ENCODE peak calls at places on chromosome 6, in six cellular contexts. E is endothelial cell of umbilical vein, X is esophagus squamous epithelium, K is left ventricle myocardium inferior, Y is left lung, Z is cardiac muscle cell. U is an unnamed sample.

GRCh38 chr6:161073940-161074339 is 82.4 kb downstream of the MAP3K4 start:
- DNase-seq in Z (no peak), K (no peak), E (no peak), X (no peak), Y (no peak), U (no peak)

GRCh38 chr6:43052842-43053544 is 658 bp downstream of the CUL7 start:
- DNase-seq in Y (no peak), E (peak), Z (peak), K (no peak), X (no peak), U (peak)

GRCh38 chr6:125793280-125793679 is 2.5 kb downstream of the NCOA7 start:
- DNase-seq in Y (no peak), K (no peak), E (peak), X (no peak), Z (peak), U (no peak)

GRCh38 chr6:67814262-67814661 is 820.8 kb upstream of the ADGRB3 start:
- DNase-seq in X (no peak), Z (no peak), K (no peak), Y (no peak), E (no peak), U (no peak)

GRCh38 chr6:26299286-26300042 is 65.5 kb upstream of the BTN3A2 start:
- DNase-seq in K (no peak), E (no peak), X (no peak), Z (no peak), Y (no peak), U (no peak)

GRCh38 chr6:159842035-159842434 is 42.0 kb downstream of the PNLDC1 start:
- DNase-seq in Y (no peak), K (no peak), X (no peak), E (no peak), Z (peak), U (no peak)

GRCh38 chr6:42993445-42993844 is 9.1 kb downstream of the PPP2R5D start:
- DNase-seq in X (no peak), Y (no peak), E (no peak), K (no peak), Z (no peak), U (no peak)

GRCh38 chr6:52994789-52995078 is 350 bp downstream of the GSTA4 start:
- DNase-seq in Z (no peak), X (no peak), E (no peak), K (peak), Y (no peak), U (peak)

GRCh38 chr6:132218063-132218696 is 183.1 kb downstream of the MOXD1 start:
- DNase-seq in Z (peak), X (no peak), Y (no peak), K (no peak), E (peak), U (no peak)

GRCh38 chr6:35948725-35949124 is 27.8 kb upstream of the SRPK1 start:
- DNase-seq in K (no peak), Y (no peak), Z (peak), E (peak), X (no peak), U (no peak)

GRCh38 chr6:6834356-6835342 is 246.1 kb downstream of the LY86 start:
- DNase-seq in Z (no peak), E (no peak), Y (peak), K (no peak), X (no peak), U (no peak)

GRCh38 chr6:45685076-45685475 is 307.3 kb upstream of the SUPT3H start:
- DNase-seq in K (no peak), Z (no peak), Y (no peak), E (no peak), X (no peak), U (no peak)

GRCh38 chr6:138572200-138572875 is 73.0 kb upstream of the NHSL1 start:
- DNase-seq in X (no peak), E (peak), Z (peak), Y (peak), K (peak), U (peak)

GRCh38 chr6:141133346-141133745 is 999.4 kb upstream of the GJE1 start:
- DNase-seq in Z (no peak), E (no peak), K (no peak), X (no peak), Y (no peak), U (no peak)

DNA sequence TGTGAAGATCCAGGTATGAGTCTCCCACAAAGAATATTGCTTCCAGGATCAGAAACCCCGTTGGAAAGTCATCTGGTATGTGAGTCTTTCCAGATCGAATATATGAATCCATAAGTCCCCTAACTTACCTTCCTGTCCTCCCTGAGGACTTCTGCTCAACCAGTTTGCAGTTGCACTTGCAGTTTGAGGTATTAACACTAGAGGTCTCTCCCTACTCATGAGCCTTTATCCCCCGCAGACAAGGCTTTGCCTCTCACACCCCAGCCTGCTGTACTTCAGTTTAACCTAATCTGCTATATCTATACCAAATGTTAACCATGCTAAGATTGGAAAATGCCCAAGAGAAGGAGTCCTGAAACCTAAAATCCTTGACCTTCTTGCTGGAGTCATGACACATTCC is 135.3 kb upstream of the DEFB112 start:
- DNase-seq in X (no peak), Z (no peak), E (no peak), Y (no peak), K (no peak), U (no peak)
- TF ChIP-seq CTCF in X (no peak), Z (no peak), E (no peak), Y (no peak), K (no peak), U (no peak)

GRCh38 chr6:170297577-170298330 is 6.9 kb upstream of the DLL1 start:
- DNase-seq in E (no peak), Y (no peak), Z (no peak), X (no peak), K (no peak), U (peak)

GRCh38 chr6:170296746-170297576 is 6.1 kb upstream of the DLL1 start:
- DNase-seq in K (no peak), E (no peak), Y (no peak), Z (no peak), X (no peak), U (peak)

GRCh38 chr6:170294813-170295518 is 4.1 kb upstream of the DLL1 start:
- DNase-seq in Y (no peak), K (no peak), E (no peak), X (no peak), Z (no peak), U (no peak)

GRCh38 chr6:170295519-170296422 is 4.9 kb upstream of the DLL1 start:
- DNase-seq in K (no peak), Z (no peak), Y (no peak), E (peak), X (no peak), U (peak)

DNA sequence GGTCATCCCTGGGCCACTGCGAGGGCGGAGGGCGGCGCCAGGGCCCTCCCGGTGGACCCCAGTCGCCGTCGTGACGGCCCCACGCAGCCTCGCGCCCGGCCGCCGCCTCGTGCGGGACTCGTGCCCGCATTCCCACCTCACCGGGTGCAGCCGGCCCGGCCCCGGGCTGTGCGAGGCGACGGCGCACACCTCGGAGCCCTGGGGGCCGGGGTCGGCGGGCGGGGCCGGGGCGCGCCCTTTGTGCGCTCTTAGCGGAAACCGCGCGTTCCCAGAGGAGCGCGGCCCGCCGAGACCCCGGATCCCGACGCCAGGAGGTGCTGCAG is 5.5 kb upstream of the DLL1 start:
- DNase-seq in Y (no peak), Z (no peak), K (no peak), E (no peak), X (no peak), U (no peak)
- H3K4me3 ChIP-seq in Y (no peak), Z (peak), K (peak), E (no peak), X (peak), U (peak)

GRCh38 chr6:101397199-101397598 is 3.7 kb downstream of the GRIK2 start:
- DNase-seq in K (no peak), X (no peak), E (no peak), Z (peak), Y (no peak), U (no peak)
- TF ChIP-seq CTCF in K (no peak), X (no peak), E (no peak), Z (no peak), Y (no peak), U (no peak)

GRCh38 chr6:164401871-164402270 is 907.5 kb downstream of the C6orf118 start:
- DNase-seq in Z (no peak), E (no peak), X (no peak), K (no peak), Y (no peak), U (no peak)

GRCh38 chr6:164398647-164399046 is 910.8 kb downstream of the C6orf118 start:
- DNase-seq in K (no peak), X (no peak), Z (no peak), Y (no peak), E (peak), U (no peak)

DNA sequence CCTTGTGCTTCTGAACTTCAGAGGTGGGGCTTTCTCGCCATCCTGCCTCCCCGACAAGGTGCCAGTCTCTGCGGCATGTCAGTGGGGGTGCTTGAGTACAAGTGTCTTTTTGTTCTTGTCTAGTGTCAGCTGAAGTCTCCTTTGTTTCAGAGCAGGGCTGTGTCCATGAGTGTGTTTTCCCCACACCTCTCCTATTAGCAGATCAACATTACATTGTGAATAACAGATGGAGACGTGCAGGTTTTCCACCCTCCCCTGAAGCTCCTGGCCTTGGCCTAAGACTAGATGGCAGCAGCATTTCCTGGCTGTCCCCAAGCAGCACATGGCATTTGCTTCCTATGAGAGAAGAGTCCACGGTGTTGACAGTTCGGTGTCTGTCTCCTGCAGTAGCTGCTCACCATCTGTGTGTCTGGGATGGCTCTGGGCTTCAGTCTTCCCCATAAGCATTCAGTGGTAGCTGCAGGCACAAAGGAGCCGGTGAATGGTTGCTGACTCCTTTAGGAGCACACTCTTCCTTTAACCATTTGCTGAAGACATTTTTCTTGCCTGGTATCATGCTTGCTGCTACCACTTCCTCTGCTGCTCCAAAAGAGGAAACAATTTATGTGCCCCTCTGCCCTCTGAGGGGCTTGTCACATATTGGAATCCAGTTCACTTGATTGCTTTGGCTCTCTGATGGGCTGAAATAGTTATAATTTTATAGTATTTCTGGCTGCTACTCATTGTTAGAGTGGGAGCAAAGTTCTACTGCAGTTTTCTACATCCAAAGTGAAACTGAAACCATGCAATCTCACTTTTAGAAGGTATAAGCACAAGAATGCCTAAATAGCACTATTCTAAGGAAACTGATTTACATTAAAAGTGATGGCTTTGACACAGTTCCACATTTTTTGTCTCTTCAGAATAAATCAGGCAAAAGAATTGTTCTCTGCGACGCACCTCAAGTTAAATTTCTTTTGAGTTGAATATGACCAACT is 913.0 kb downstream of the C6orf118 start:
- DNase-seq in E (peak), Z (peak), K (no peak), Y (no peak), X (no peak), U (no peak)
- H3K4me3 ChIP-seq in E (peak), Z (no peak), K (peak), Y (no peak), X (no peak), U (no peak)

GRCh38 chr6:137040393-137040792 is 4.4 kb downstream of the IL20RA start:
- DNase-seq in K (no peak), X (no peak), Z (no peak), Y (no peak), E (no peak), U (no peak)
- TF ChIP-seq CTCF in K (no peak), X (no peak), Z (no peak), Y (no peak), E (no peak), U (no peak)

GRCh38 chr6:163408352-163408991 is 6.0 kb upstream of the QKI start:
- DNase-seq in Z (no peak), X (no peak), Y (no peak), E (no peak), K (no peak), U (no peak)

GRCh38 chr6:163404825-163405265 is 9.7 kb upstream of the QKI start:
- DNase-seq in Y (peak), E (peak), K (no peak), X (no peak), Z (peak), U (peak)

GRCh38 chr6:163406320-163406719 is 8.2 kb upstream of the QKI start:
- DNase-seq in E (no peak), K (no peak), X (no peak), Y (no peak), Z (no peak), U (no peak)

GRCh38 chr6:163406830-163407229 is 7.7 kb upstream of the QKI start:
- DNase-seq in Y (no peak), X (no peak), E (no peak), Z (no peak), K (no peak), U (no peak)

DNA sequence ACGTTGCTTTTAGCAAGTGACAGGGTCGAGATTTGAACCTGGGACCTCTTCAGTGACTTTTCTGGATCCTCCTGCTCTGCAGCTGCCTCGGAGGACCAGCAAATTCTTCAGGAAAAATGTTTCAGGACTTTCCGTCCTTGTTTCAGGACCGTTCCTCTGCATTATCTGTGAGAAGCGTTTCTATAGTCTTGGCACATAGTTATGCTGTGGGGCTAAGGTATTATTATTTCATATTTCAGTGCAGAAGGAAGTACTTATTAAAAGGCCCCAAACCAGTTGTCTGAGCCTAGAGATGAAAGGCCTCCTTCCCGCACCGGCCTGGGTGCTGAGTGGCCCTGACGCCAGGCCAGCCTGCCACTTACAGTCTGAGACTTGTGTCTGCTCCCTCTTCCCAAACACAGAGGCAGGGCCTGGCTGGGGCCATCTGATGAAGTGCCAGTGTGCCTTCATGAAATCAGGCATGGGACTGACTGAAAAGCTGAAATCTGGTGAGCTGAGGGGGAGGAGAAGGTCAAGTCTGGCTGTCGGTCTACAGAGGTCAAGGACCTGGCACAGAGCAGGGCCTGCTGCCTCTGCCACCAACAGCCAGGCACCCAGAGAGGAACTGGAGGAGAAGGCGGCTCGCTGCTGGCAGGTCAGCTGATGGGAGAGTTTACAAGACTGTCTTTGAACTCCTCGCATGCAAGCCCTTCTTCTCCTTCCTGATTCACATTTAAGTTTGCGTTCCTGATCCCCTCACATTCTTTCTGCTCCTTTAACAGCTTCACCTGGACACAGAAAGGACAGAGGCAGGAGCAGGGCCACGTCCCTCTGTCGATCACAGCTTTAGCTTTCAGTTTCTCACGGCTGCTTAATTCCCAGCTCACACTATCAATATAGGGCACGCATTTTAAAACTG is 8.9 kb upstream of the QKI start:
- DNase-seq in Z (peak), X (no peak), E (peak), Y (peak), K (peak), U (peak)
- H3K4me3 ChIP-seq in Z (no peak), X (no peak), E (peak), Y (no peak), K (peak), U (peak)